ENCODE peak calls at places on chromosomes 6 and 20, in eight cellular contexts. K is left ventricle myocardium inferior, B is cardiac fibroblast, X is head of caudate nucleus, G is hippocampal formation, Z is GOT3, S is WTC11, D is glutamatergic neuron. C is an unnamed sample.

GRCh38 chr6:31317036-31317435 is 39.9 kb downstream of the HLA-B start:
- DNase-seq in K (no peak), B (no peak), X (no peak), G (no peak), Z (no peak), S (no peak), D (no peak), C (no peak)

GRCh38 chr6:24480705-24481104 is 8.7 kb downstream of the GPLD1 start:
- DNase-seq in K (no peak), B (no peak), X (no peak), G (no peak), Z (no peak), S (no peak), D (no peak), C (no peak)

GRCh38 chr6:128696651-128697391 is 176.4 kb upstream of the PTPRK start:
- DNase-seq in K (no peak), B (peak; percentile 6), X (no peak), G (no peak), Z (no peak), S (no peak), D (no peak), C (peak; percentile 77)

GRCh38 chr6:112503210-112503609 is 156.1 kb downstream of the RFPL4B start:
- DNase-seq in K (no peak), B (no peak), X (peak; percentile 24), G (peak; percentile 26), Z (no peak), S (no peak), D (peak; percentile 16), C (no peak)

GRCh38 chr20:45340951-45341350 is 7.3 kb downstream of the SDC4 start:
- DNase-seq in K (no peak), B (no peak), X (no peak), G (no peak), Z (no peak), S (no peak), D (no peak), C (no peak)

GRCh38 chr6:170048615-170049256 is 242.1 kb downstream of the DLL1 start:
- DNase-seq in K (no peak), B (peak; percentile 20), X (peak; percentile 28), G (peak; percentile 22), Z (no peak), S (no peak), D (peak; percentile 2), C (no peak)

GRCh38 chr6:72246926-72247325 is 360.6 kb downstream of the RIMS1 start:
- DNase-seq in K (no peak), B (no peak), X (no peak), G (no peak), Z (no peak), S (no peak), D (no peak), C (no peak)

GRCh38 chr6:12294851-12295536 is 4.8 kb downstream of the EDN1 start:
- DNase-seq in K (no peak), B (peak; percentile 35), X (no peak), G (no peak), Z (no peak), S (no peak), D (no peak), C (no peak)

GRCh38 chr20:46270977-46271744 is 37.1 kb downstream of the CDH22 start:
- DNase-seq in K (no peak), B (no peak), X (no peak), G (no peak), Z (no peak), S (no peak), D (no peak), C (no peak)

C was measured in fibroblast of lung.